ENCODE peak calls at places on chromosome 12, in five cellular contexts. One of them, this sample, is unnamed.

GRCh38 chr12:128817115-128818015 is 6.4 kb downstream of the SLC15A4 start:
- DNase-seq in GM23338: no peak
- DNase-seq in transverse colon: peak
- DNase-seq in ovary: no peak
- DNase-seq in GM06990: no peak
- DNase-seq in this sample: no peak

GRCh38 chr12:29610473-29611174 is 113.1 kb upstream of the OVCH1 start:
- DNase-seq in GM06990: no peak
- DNase-seq in ovary: no peak
- DNase-seq in transverse colon: no peak
- DNase-seq in GM23338: no peak
- DNase-seq in this sample: no peak

GRCh38 chr12:80770958-80771357 is 54.2 kb downstream of the MYF5 start:
- DNase-seq in GM06990: no peak
- DNase-seq in GM23338: no peak
- DNase-seq in transverse colon: no peak
- DNase-seq in ovary: no peak
- DNase-seq in this sample: no peak

GRCh38 chr12:124509676-124510300 is 57.6 kb downstream of the NCOR2 start:
- DNase-seq in GM23338: no peak
- DNase-seq in transverse colon: peak
- DNase-seq in ovary: peak
- DNase-seq in GM06990: no peak
- DNase-seq in this sample: no peak

GRCh38 chr12:104505095-104505819 is 48.5 kb downstream of the CHST11 start:
- DNase-seq in ovary: no peak
- DNase-seq in GM06990: peak
- DNase-seq in transverse colon: peak
- DNase-seq in GM23338: no peak
- DNase-seq in this sample: no peak

GRCh38 chr12:6965026-6965661 is 5.3 kb downstream of the PHB2 start:
- DNase-seq in ovary: peak
- DNase-seq in GM23338: peak
- DNase-seq in GM06990: peak
- DNase-seq in transverse colon: peak
- DNase-seq in this sample: no peak

GRCh38 chr12:26100966-26101744 is 23.7 kb downstream of the BHLHE41 start:
- DNase-seq in ovary: no peak
- DNase-seq in GM23338: no peak
- DNase-seq in GM06990: no peak
- DNase-seq in transverse colon: peak
- DNase-seq in this sample: no peak

GRCh38 chr12:80823393-80823792 is 106.7 kb downstream of the MYF5 start:
- DNase-seq in transverse colon: no peak
- DNase-seq in ovary: no peak
- DNase-seq in GM23338: no peak
- DNase-seq in GM06990: no peak
- DNase-seq in this sample: no peak

GRCh38 chr12:60101715-60102114 is 505.9 kb downstream of the SLC16A7 start:
- DNase-seq in transverse colon: no peak
- DNase-seq in GM06990: no peak
- DNase-seq in ovary: no peak
- DNase-seq in GM23338: no peak
- DNase-seq in this sample: no peak

GRCh38 chr12:60100852-60101251 is 505.0 kb downstream of the SLC16A7 start:
- DNase-seq in ovary: no peak
- DNase-seq in transverse colon: no peak
- DNase-seq in GM23338: no peak
- DNase-seq in GM06990: no peak
- DNase-seq in this sample: no peak

GRCh38 chr12:60107992-60108391 is 512.2 kb downstream of the SLC16A7 start:
- DNase-seq in GM06990: no peak
- DNase-seq in GM23338: no peak
- DNase-seq in transverse colon: no peak
- DNase-seq in ovary: no peak
- DNase-seq in this sample: no peak

GRCh38 chr12:60112063-60112462 is 516.2 kb downstream of the SLC16A7 start:
- DNase-seq in GM23338: no peak
- DNase-seq in GM06990: no peak
- DNase-seq in ovary: no peak
- DNase-seq in transverse colon: no peak
- DNase-seq in this sample: no peak

GRCh38 chr12:60106207-60106606 is 510.4 kb downstream of the SLC16A7 start:
- DNase-seq in GM06990: no peak
- DNase-seq in transverse colon: no peak
- DNase-seq in GM23338: no peak
- DNase-seq in ovary: no peak
- DNase-seq in this sample: no peak
- TF ChIP-seq CTCF in GM06990: no peak
- TF ChIP-seq CTCF in transverse colon: no peak
- TF ChIP-seq CTCF in GM23338: no peak
- TF ChIP-seq CTCF in ovary: no peak
- TF ChIP-seq CTCF in this sample: no peak

GRCh38 chr12:13368431-13368830 is 171.9 kb downstream of the EMP1 start:
- DNase-seq in transverse colon: no peak
- DNase-seq in ovary: no peak
- DNase-seq in GM23338: no peak
- DNase-seq in GM06990: no peak
- DNase-seq in this sample: no peak

GRCh38 chr12:13371367-13371766 is 174.8 kb downstream of the EMP1 start:
- DNase-seq in GM23338: no peak
- DNase-seq in transverse colon: no peak
- DNase-seq in GM06990: no peak
- DNase-seq in ovary: no peak
- DNase-seq in this sample: no peak

GRCh38 chr12:13368971-13369370 is 172.4 kb downstream of the EMP1 start:
- DNase-seq in GM06990: no peak
- DNase-seq in ovary: no peak
- DNase-seq in GM23338: no peak
- DNase-seq in transverse colon: no peak
- DNase-seq in this sample: no peak

GRCh38 chr12:13367973-13368372 is 171.4 kb downstream of the EMP1 start:
- DNase-seq in ovary: no peak
- DNase-seq in transverse colon: no peak
- DNase-seq in GM23338: no peak
- DNase-seq in GM06990: no peak
- DNase-seq in this sample: no peak

DNA sequence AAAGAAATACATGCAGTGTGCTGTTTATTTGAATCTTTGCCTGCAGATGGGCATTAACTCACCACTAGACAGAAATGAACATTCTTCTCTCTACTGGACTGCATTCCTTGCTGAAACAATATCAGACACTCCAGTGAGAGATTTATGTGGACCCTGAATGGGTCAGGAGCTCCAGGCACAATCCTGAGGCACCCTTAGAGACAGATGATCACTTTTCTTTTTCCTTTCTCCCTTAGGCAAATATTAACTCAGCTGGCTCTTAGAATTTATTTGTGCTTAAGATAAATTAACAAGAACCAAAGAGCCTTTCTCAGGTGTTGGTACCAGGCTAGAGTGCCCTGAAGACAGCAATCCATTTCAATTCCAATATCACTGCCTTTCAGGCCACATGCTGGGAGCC is 173.0 kb downstream of the EMP1 start:
- DNase-seq in GM06990: no peak
- DNase-seq in GM23338: no peak
- DNase-seq in ovary: no peak
- DNase-seq in transverse colon: no peak
- DNase-seq in this sample: no peak
- TF ChIP-seq CTCF in GM06990: no peak
- TF ChIP-seq CTCF in GM23338: no peak
- TF ChIP-seq CTCF in ovary: no peak
- TF ChIP-seq CTCF in transverse colon: no peak
- TF ChIP-seq CTCF in this sample: no peak

GRCh38 chr12:107762874-107763273 is 1.9 kb upstream of the PRDM4 start:
- DNase-seq in GM23338: no peak
- DNase-seq in GM06990: no peak
- DNase-seq in ovary: no peak
- DNase-seq in transverse colon: no peak
- DNase-seq in this sample: no peak

GRCh38 chr12:107759410-107759809 is 1.5 kb downstream of the PRDM4 start:
- DNase-seq in GM06990: no peak
- DNase-seq in transverse colon: peak
- DNase-seq in ovary: no peak
- DNase-seq in GM23338: no peak
- DNase-seq in this sample: no peak

GRCh38 chr12:107761502-107761904 is 566 bp upstream of the PRDM4 start:
- DNase-seq in transverse colon: no peak
- DNase-seq in ovary: no peak
- DNase-seq in GM23338: peak
- DNase-seq in GM06990: no peak
- DNase-seq in this sample: no peak

GRCh38 chr12:107760207-107760816 is 625 bp downstream of the PRDM4 start:
- DNase-seq in transverse colon: peak
- DNase-seq in GM23338: peak
- DNase-seq in ovary: no peak
- DNase-seq in GM06990: peak
- DNase-seq in this sample: no peak

DNA sequence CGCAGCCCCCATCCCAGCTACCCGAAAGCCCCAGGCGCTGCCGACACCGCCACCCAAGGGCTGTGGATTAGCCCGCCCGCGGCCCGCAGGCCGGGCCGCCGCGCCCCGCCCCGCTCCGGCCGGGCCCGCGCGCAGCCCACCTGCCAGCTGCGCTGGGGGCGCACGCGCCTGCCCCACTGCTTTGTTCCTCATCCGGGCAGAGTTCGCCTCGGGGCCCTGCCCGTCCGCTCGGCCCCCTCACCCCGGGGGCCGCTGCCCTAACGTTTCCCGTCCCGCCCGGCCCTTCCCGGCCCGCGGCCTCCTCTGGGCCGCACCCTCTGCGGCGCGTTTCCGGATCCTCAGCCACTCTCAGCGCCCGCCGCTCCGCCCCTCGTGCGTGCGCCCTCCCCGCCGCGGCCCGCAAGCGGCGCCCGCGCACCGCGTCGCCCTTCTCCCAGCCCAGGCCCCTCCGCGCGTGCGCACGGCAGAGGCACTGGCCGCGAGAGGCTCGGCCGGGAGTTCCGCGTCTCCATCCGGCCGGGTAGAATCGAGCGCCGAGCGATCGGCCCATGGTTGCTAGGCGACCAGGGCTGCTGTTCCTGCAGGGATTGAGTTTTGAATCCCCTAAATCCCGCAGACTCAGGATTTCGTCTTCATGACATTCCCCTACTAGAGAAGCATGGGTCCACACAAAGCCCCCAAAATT is at the start of gene PRDM4:
- DNase-seq in ovary: peak
- DNase-seq in transverse colon: peak
- DNase-seq in GM23338: peak
- DNase-seq in GM06990: peak
- DNase-seq in this sample: peak
- TF ChIP-seq CTCF in ovary: no peak
- TF ChIP-seq CTCF in transverse colon: no peak
- TF ChIP-seq CTCF in GM23338: peak
- TF ChIP-seq CTCF in GM06990: no peak
- TF ChIP-seq CTCF in this sample: no peak

GRCh38 chr12:96623155-96623554 is 133.8 kb downstream of the CFAP54 start:
- DNase-seq in GM23338: no peak
- DNase-seq in transverse colon: no peak
- DNase-seq in ovary: no peak
- DNase-seq in GM06990: no peak
- DNase-seq in this sample: no peak

DNA sequence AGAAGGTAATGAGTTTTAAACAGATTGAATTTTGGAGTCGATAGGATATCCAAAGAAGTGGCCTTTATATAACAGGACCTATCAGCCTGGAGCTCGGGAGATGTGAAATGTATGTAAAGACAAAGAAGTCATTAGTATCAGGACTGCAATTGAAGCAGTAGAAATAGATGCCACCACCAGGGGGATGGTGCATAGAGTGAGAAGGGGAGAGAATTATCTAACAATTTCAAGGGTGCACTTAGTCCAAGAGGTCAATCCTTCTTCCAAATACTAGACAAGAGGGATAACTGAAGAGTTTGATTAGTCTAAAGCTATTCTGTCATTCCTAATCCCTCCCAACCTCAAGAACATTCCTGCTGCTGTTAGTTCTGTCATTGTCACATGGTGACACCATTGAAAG is 127.8 kb downstream of the CFAP54 start:
- DNase-seq in GM23338: peak
- DNase-seq in transverse colon: no peak
- DNase-seq in ovary: no peak
- DNase-seq in GM06990: no peak
- DNase-seq in this sample: no peak
- TF ChIP-seq CTCF in GM23338: peak
- TF ChIP-seq CTCF in transverse colon: no peak
- TF ChIP-seq CTCF in ovary: no peak
- TF ChIP-seq CTCF in GM06990: peak
- TF ChIP-seq CTCF in this sample: no peak

GRCh38 chr12:131755305-131756113 is 44.6 kb downstream of the SFSWAP start:
- DNase-seq in transverse colon: no peak
- DNase-seq in GM06990: no peak
- DNase-seq in ovary: peak
- DNase-seq in GM23338: peak
- DNase-seq in this sample: no peak
- TF ChIP-seq CTCF in transverse colon: peak
- TF ChIP-seq CTCF in GM06990: peak
- TF ChIP-seq CTCF in ovary: no peak
- TF ChIP-seq CTCF in GM23338: peak
- TF ChIP-seq CTCF in this sample: peak

GRCh38 chr12:61654698-61655097 is 605.5 kb upstream of the USP15 start:
- DNase-seq in ovary: no peak
- DNase-seq in GM06990: no peak
- DNase-seq in transverse colon: no peak
- DNase-seq in GM23338: no peak
- DNase-seq in this sample: no peak
- TF ChIP-seq CTCF in ovary: no peak
- TF ChIP-seq CTCF in GM06990: no peak
- TF ChIP-seq CTCF in transverse colon: no peak
- TF ChIP-seq CTCF in GM23338: peak
- TF ChIP-seq CTCF in this sample: no peak

GRCh38 chr12:75526655-75527511 is 15.5 kb upstream of the KRR1 start:
- DNase-seq in GM06990: peak
- DNase-seq in GM23338: peak
- DNase-seq in ovary: no peak
- DNase-seq in transverse colon: no peak
- DNase-seq in this sample: no peak

GRCh38 chr12:75528272-75528671 is 16.9 kb upstream of the KRR1 start:
- DNase-seq in ovary: no peak
- DNase-seq in GM06990: no peak
- DNase-seq in transverse colon: no peak
- DNase-seq in GM23338: no peak
- DNase-seq in this sample: no peak

GRCh38 chr12:75529826-75530225 is 18.4 kb upstream of the KRR1 start:
- DNase-seq in ovary: no peak
- DNase-seq in transverse colon: no peak
- DNase-seq in GM23338: no peak
- DNase-seq in GM06990: no peak
- DNase-seq in this sample: no peak

GRCh38 chr12:75528692-75529091 is 17.3 kb upstream of the KRR1 start:
- DNase-seq in GM06990: no peak
- DNase-seq in GM23338: no peak
- DNase-seq in transverse colon: no peak
- DNase-seq in ovary: no peak
- DNase-seq in this sample: no peak

GRCh38 chr12:75525263-75525662 is 13.9 kb upstream of the KRR1 start:
- DNase-seq in GM23338: no peak
- DNase-seq in transverse colon: no peak
- DNase-seq in ovary: no peak
- DNase-seq in GM06990: no peak
- DNase-seq in this sample: no peak
- TF ChIP-seq CTCF in GM23338: no peak
- TF ChIP-seq CTCF in transverse colon: no peak
- TF ChIP-seq CTCF in ovary: no peak
- TF ChIP-seq CTCF in GM06990: no peak
- TF ChIP-seq CTCF in this sample: no peak

This sample was measured in esophagus squamous epithelium.